ENCODE peak calls at places on chromosomes 11 and 22, in four cellular contexts. I, K, F and E are unnamed samples.

GRCh38 chr22:47016636-47017035 is 254.2 kb downstream of the TBC1D22A start:
- DNase-seq in I (no peak), K (no peak), F (no peak), E (no peak)

GRCh38 chr11:47533690-47534135 is 19.2 kb downstream of the CELF1 start:
- DNase-seq in I (no peak), K (no peak), F (no peak), E (no peak)

GRCh38 chr11:44861829-44862545 is 88.7 kb downstream of the TP53I11 start:
- DNase-seq in I (peak; percentile 64), K (peak; percentile 98), F (peak; percentile 28), E (peak; percentile 95)

GRCh38 chr11:44556735-44557409 is 8.6 kb upstream of the CD82 start:
- DNase-seq in I (peak; percentile 76), K (no peak), F (peak; percentile 54), E (no peak)

GRCh38 chr11:128411812-128412211 is 175.5 kb downstream of the ETS1 start:
- DNase-seq in I (no peak), K (no peak), F (no peak), E (no peak)

GRCh38 chr11:69479591-69480271 is 1.7 kb upstream of the LINC01488 start:
- DNase-seq in I (peak; percentile 41), K (no peak), F (no peak), E (no peak)

GRCh38 chr11:65059959-65060824 is 1.8 kb upstream of the NAALADL1 start:
- DNase-seq in I (no peak), K (no peak), F (no peak), E (no peak)

GRCh38 chr11:44617671-44618461 is 52.4 kb downstream of the CD82 start:
- DNase-seq in I (no peak), K (no peak), F (no peak), E (no peak)

GRCh38 chr11:133840479-133840941 is 4.8 kb downstream of the SPATA19 start:
- DNase-seq in I (no peak), K (no peak), F (no peak), E (no peak)

GRCh38 chr22:43473031-43473430 is 61.2 kb downstream of the MPPED1 start:
- DNase-seq in I (no peak), K (no peak), F (no peak), E (no peak)

GRCh38 chr11:111777094-111778046 is 11.2 kb upstream of the PPP2R1B start:
- DNase-seq in I (no peak), K (peak; percentile 63), F (peak; percentile 54), E (peak; percentile 45)

GRCh38 chr11:60193687-60194433 is 11.0 kb upstream of the MS4A6A start:
- DNase-seq in I (no peak), K (no peak), F (peak; percentile 32), E (peak; percentile 93)

GRCh38 chr22:49885881-49886280 is 32.2 kb downstream of the ZBED4 start:
- DNase-seq in I (no peak), K (no peak), F (no peak), E (no peak)

GRCh38 chr11:126459691-126460404 is 104.4 kb downstream of the ST3GAL4 start:
- DNase-seq in I (no peak), K (peak; percentile 84), F (no peak), E (no peak)

GRCh38 chr11:45672593-45672992 is 7.2 kb upstream of the CHST1 start:
- DNase-seq in I (no peak), K (no peak), F (no peak), E (no peak)

GRCh38 chr11:109734602-109735001 is 312.6 kb downstream of the C11orf87 start:
- DNase-seq in I (no peak), K (no peak), F (no peak), E (no peak)

GRCh38 chr22:22070371-22070824 is 87.8 kb upstream of the TOP3B start:
- DNase-seq in I (no peak), K (no peak), F (no peak), E (peak; percentile 90)

GRCh38 chr11:27237641-27238040 is 125.4 kb downstream of the CCDC34 start:
- DNase-seq in I (no peak), K (no peak), F (no peak), E (no peak)

GRCh38 chr11:47603295-47603694 is 9.1 kb upstream of the C1QTNF4 start:
- DNase-seq in I (no peak), K (no peak), F (no peak), E (no peak)

GRCh38 chr11:132072880-132073213 is 702.4 kb downstream of the NTM start:
- DNase-seq in I (no peak), K (no peak), F (no peak), E (no peak)

GRCh38 chr11:91366816-91367215 is 857.8 kb upstream of the FAT3 start:
- DNase-seq in I (no peak), K (no peak), F (no peak), E (no peak)

DNA sequence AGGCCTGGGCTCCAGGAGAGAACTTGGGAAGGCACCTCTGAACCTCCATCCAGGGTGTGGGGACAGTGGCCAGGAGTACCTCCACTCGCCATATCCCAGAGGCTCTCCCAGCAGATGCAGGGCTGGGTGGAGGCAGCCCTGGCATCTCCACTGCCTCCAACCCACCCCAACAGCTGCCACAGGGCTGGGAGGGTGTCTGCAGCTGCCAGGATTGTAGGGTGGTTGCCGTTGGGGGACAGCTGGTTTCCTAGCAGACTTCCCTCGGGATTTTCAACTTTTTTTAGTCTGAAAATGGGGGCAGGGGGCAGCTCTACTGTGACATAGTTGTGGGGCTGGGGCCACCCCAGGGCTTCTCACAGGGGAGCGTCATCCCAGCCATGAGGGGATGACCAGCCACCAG is 9.7 kb downstream of the PRR5 start:
- DNase-seq in I (no peak), K (no peak), F (no peak), E (no peak)
- H3K27ac ChIP-seq in I (peak overlapping the region; percentile 21), K (no peak overlapping the region), F (no peak overlapping the region), E (no peak overlapping the region)

DNA sequence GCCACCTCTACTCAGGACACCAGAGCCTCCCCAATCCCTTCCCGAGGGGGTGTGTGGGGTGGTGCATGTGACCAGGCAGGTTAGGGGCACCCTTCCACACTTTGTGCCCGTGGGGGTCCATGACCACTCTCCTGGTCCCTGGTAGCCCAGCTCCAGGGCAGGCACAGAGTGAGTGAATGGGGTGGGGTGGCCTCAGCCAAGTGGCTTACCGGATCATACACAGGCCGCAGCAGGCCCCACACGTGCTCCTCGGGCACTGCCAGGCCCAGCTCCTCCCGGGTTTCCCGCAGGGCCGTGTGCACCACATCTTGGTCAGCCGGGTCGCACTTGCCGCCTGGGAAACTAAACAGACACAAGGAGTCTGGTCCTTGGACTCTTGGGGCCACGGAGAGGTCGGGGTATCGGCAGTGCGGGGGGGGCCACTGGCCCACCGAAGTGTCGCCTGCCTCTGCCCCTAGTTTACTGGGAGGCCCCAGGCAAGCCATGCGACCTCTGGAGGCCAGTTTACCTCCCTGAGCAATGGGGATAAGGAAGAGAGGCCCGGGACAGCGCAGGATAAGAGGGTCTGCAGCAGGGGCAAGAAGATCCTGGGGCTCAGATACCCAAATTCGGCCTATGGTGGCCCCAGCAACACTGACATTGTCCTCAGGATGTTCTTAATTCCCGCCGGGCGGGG is 889 bp downstream of the NUDT8 start:
- DNase-seq in I (peak; percentile 51), K (no peak), F (no peak), E (no peak)
- H3K27ac ChIP-seq in I (peak overlapping the region; percentile 87), K (no peak overlapping the region), F (peak overlapping the region; percentile 73), E (no peak overlapping the region)

DNA sequence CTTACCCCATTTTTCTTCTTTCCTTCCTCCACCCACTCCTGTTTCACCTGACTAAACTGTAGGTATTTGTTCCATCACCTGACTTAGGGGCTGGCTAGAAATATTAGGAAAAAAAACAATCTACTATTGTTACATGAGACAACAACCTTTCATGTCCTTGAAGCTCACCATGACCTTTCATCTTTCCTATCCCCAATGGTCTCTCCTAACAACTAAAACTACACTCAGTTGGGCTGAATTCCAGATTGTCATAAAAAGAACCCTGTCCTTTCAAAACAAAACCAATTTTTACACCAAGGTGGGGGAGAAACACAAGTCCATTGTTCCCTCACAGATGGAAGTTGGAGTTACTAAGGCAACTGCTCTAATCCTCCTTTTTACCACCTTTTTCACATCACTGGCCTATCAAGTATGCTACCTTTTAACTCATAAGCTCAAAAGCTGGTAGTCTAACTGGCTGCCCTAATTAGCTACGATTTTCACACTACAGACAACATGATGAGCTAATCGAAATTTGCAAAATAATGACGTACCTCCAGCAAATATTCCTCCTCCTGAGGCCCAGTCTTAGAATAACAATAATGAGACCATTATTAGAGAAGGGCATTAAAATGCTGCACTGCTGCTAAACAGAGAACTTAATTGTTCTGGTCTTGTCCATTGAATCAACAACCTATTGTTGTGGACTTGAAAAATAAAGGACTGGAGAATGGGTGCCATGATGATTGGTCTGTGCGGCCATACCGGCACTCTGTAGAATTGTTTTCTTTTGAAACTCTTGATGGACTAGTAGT is 46.5 kb upstream of the SOX6 start:
- DNase-seq in I (no peak), K (no peak), F (no peak), E (no peak)
- H3K27ac ChIP-seq in I (no peak overlapping the region), K (no peak overlapping the region), F (no peak overlapping the region), E (no peak overlapping the region)

GRCh38 chr11:122784325-122785155 is 53.8 kb upstream of the CRTAM start:
- DNase-seq in I (no peak), K (peak; percentile 88), F (no peak), E (peak; percentile 90)
- H3K27ac ChIP-seq in I (peak overlapping the region; percentile 61), K (peak overlapping the region; percentile 95), F (no peak overlapping the region), E (no peak overlapping the region)

GRCh38 chr11:117037279-117037951 is 60.8 kb downstream of the SIK3 start:
- DNase-seq in I (no peak), K (no peak), F (peak; percentile 52), E (no peak)
- H3K27ac ChIP-seq in I (no peak overlapping the region), K (no peak overlapping the region), F (no peak overlapping the region), E (no peak overlapping the region)

GRCh38 chr11:95153857-95154246 is 64.2 kb downstream of the ENDOD1 start:
- DNase-seq in I (no peak), K (no peak), F (no peak), E (no peak)
- H3K27ac ChIP-seq in I (no peak overlapping the region), K (no peak overlapping the region), F (peak overlapping the region; percentile 62), E (no peak overlapping the region)

GRCh38 chr11:34566736-34567135 is 53.1 kb upstream of the ELF5 start:
- DNase-seq in I (no peak), K (no peak), F (no peak), E (no peak)
- H3K27ac ChIP-seq in I (no peak overlapping the region), K (no peak overlapping the region), F (no peak overlapping the region), E (no peak overlapping the region)

DNA sequence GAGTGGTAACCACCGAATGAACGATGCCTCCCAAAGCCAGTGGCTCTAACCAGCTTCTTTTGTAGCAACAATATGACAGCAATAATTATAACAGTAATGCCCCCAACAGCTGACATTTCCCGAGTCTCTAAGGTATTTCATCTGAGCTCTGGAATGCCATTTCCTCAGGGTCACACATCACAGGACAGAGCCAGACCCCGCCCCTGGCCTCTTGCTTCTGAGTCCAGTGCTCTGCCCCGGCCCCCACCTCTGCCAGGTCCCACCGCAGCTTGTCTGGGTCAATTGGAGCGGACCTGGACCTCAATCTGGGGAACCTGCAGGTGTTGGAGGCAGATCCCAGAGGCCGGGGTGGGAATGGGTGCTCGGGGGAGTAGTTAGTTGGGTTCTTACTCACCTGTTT is 63.8 kb downstream of the IGLL1 start:
- DNase-seq in I (no peak), K (no peak), F (no peak), E (no peak)
- H3K27ac ChIP-seq in I (no peak overlapping the region), K (no peak overlapping the region), F (no peak overlapping the region), E (no peak overlapping the region)